ENCODE peak calls at places on chromosomes 4 and X, in seven cellular contexts. V is psoas muscle; J is dorsolateral prefrontal cortex; Y is astrocyte of the cerebellum; Q is coronary artery; K is RPMI7951; I is stimulated activated CD4-positive, alpha-beta T cell treated with anti-CD3 and anti-CD28 coated beads, Interleukin-12 subunit alpha, Interleukin-12 subunit beta, amount 100 ng/mL, for 4 hours. A is an unnamed sample.

GRCh38 chrX:41332408-41332987 is 1.5 kb upstream of the DDX3X start:
- DNase-seq in V (no peak), J (no peak), Y (no peak), Q (peak; percentile 79), K (peak; percentile 54), I (no peak), A (no peak)

GRCh38 chrX:107827137-107827831 is 1.6 kb downstream of the MID2 start:
- DNase-seq in V (no peak), J (no peak), Y (no peak), Q (no peak), K (no peak), I (no peak), A (no peak)

GRCh38 chr4:72311291-72311690 is 257.7 kb downstream of the ADAMTS3 start:
- DNase-seq in V (no peak), J (no peak), Y (no peak), Q (no peak), K (no peak), I (no peak), A (no peak)

GRCh38 chrX:154354516-154354915 is 19.9 kb downstream of the FLNA start:
- DNase-seq in V (no peak), J (no peak), Y (no peak), Q (no peak), K (no peak), I (no peak), A (no peak)

GRCh38 chr4:7701866-7702649 is 237.6 kb downstream of the AFAP1 start:
- DNase-seq in V (no peak), J (no peak), Y (no peak), Q (no peak), K (no peak), I (no peak), A (no peak)

GRCh38 chrX:8484360-8484759 is 19.7 kb downstream of the VCX3B start:
- DNase-seq in V (no peak), J (no peak), Y (no peak), Q (no peak), K (no peak), I (no peak), A (no peak)

GRCh38 chr4:135371137-135371536 is 1169.5 kb upstream of the PABPC4L start:
- DNase-seq in V (no peak), J (no peak), Y (no peak), Q (no peak), K (peak; percentile 17), I (no peak), A (no peak)

GRCh38 chr4:25171451-25171850 is 11.2 kb upstream of the SEPSECS start:
- DNase-seq in V (no peak), J (no peak), Y (no peak), Q (no peak), K (no peak), I (no peak), A (no peak)

GRCh38 chr4:149279331-149279730 is 536.3 kb downstream of the IQCM start:
- DNase-seq in V (no peak), J (no peak), Y (no peak), Q (no peak), K (no peak), I (no peak), A (no peak)

GRCh38 chrX:2370436-2370835 is 130.3 kb downstream of the DHRSX start:
- DNase-seq in V (no peak), J (no peak), Y (peak; percentile 41), Q (no peak), K (no peak), I (no peak), A (no peak)

GRCh38 chr4:113556382-113557134 is 205.0 kb downstream of the CAMK2D start:
- DNase-seq in V (no peak), J (no peak), Y (no peak), Q (no peak), K (no peak), I (no peak), A (no peak)

GRCh38 chrX:18173494-18174180 is 47.0 kb downstream of the BEND2 start:
- DNase-seq in V (peak; percentile 50), J (no peak), Y (no peak), Q (no peak), K (no peak), I (no peak), A (no peak)

GRCh38 chrX:114581528-114582263 is 2.2 kb upstream of the HTR2C start:
- DNase-seq in V (no peak), J (no peak), Y (no peak), Q (no peak), K (no peak), I (no peak), A (peak; percentile 67)

GRCh38 chr4:25002679-25003078 is 28.1 kb downstream of the LGI2 start:
- DNase-seq in V (no peak), J (no peak), Y (no peak), Q (no peak), K (no peak), I (no peak), A (no peak)

GRCh38 chr4:15786743-15787142 is 8.6 kb downstream of the CD38 start:
- DNase-seq in V (no peak), J (no peak), Y (no peak), Q (no peak), K (no peak), I (no peak), A (no peak)

GRCh38 chr4:83212041-83212851 is 72.4 kb downstream of the COQ2 start:
- DNase-seq in V (no peak), J (no peak), Y (no peak), Q (no peak), K (no peak), I (no peak), A (no peak)

GRCh38 chrX:30824275-30824674 is 64.8 kb downstream of the TAB3 start:
- DNase-seq in V (no peak), J (no peak), Y (no peak), Q (no peak), K (peak; percentile 2), I (no peak), A (no peak)

GRCh38 chr4:1517592-1518411 is 111.6 kb upstream of the NKX1-1 start:
- DNase-seq in V (peak; percentile 43), J (peak; percentile 11), Y (no peak), Q (no peak), K (no peak), I (no peak), A (no peak)

GRCh38 chrX:26146024-26146423 is 7.9 kb downstream of the MAGEB18 start:
- DNase-seq in V (no peak), J (no peak), Y (no peak), Q (no peak), K (no peak), I (no peak), A (no peak)

GRCh38 chr4:83629945-83630684 is 94.2 kb downstream of the GPAT3 start:
- DNase-seq in V (no peak), J (no peak), Y (no peak), Q (no peak), K (peak; percentile 71), I (no peak), A (no peak)

GRCh38 chr4:7166981-7167700 is 25.2 kb upstream of the SORCS2 start:
- DNase-seq in V (peak; percentile 38), J (peak; percentile 41), Y (no peak), Q (peak; percentile 63), K (no peak), I (no peak), A (peak; percentile 41)

GRCh38 chr4:57504139-57504538 is 394.0 kb upstream of the IGFBP7 start:
- DNase-seq in V (no peak), J (no peak), Y (no peak), Q (no peak), K (no peak), I (no peak), A (no peak)

GRCh38 chrX:16469870-16470269 is 180.1 kb upstream of the S100G start:
- DNase-seq in V (no peak), J (no peak), Y (no peak), Q (no peak), K (no peak), I (no peak), A (no peak)

GRCh38 chrX:46837543-46838481 is 969 bp downstream of the RP2 start:
- DNase-seq in V (no peak), J (no peak), Y (no peak), Q (no peak), K (peak; percentile 44), I (no peak), A (no peak)

GRCh38 chr4:4480685-4481393 is 61.0 kb downstream of the STX18 start:
- DNase-seq in V (no peak), J (peak; percentile 88), Y (no peak), Q (no peak), K (peak; percentile 24), I (no peak), A (no peak)

GRCh38 chr4:22962186-22962786 is 269.5 kb downstream of the GBA3 start:
- DNase-seq in V (no peak), J (no peak), Y (peak; percentile 36), Q (no peak), K (peak; percentile 35), I (no peak), A (no peak)

GRCh38 chr4:78410651-78411050 is 140.9 kb upstream of the ANXA3 start:
- DNase-seq in V (no peak), J (no peak), Y (no peak), Q (no peak), K (no peak), I (no peak), A (no peak)

A was measured in ecto neural progenitor cell.